ENCODE peak calls at places on chromosomes 6 and 20, in six cellular contexts. E is hippocampal formation, V is RWPE1, R is cardiac septum, B is NCI-H460, Y is NCI-H2029 treated with DMSO at 0.1 percent for 48 hours. D is an unnamed sample.

GRCh38 chr6:7821426-7821825 is 89.2 kb downstream of the TXNDC5 start:
- DNase-seq in E (no peak), V (no peak), R (no peak), B (no peak), Y (no peak), D (peak)

GRCh38 chr20:57037689-57038088 is 228.8 kb downstream of the BMP7 start:
- DNase-seq in E (no peak), V (no peak), R (no peak), B (no peak), Y (no peak), D (no peak)

GRCh38 chr20:58567437-58567836 is 52.2 kb upstream of the APCDD1L start:
- DNase-seq in E (no peak), V (no peak), R (no peak), B (no peak), Y (no peak), D (no peak)

GRCh38 chr20:3041818-3042504 is 1.5 kb upstream of the GNRH2 start:
- DNase-seq in E (no peak), V (no peak), R (no peak), B (no peak), Y (peak), D (peak)

GRCh38 chr6:64415936-64416335 is 780.3 kb downstream of the PHF3 start:
- DNase-seq in E (peak), V (no peak), R (no peak), B (no peak), Y (no peak), D (peak)

GRCh38 chr6:3202999-3203696 is 24.3 kb downstream of the TUBB2B start:
- DNase-seq in E (no peak), V (no peak), R (no peak), B (no peak), Y (no peak), D (peak)

GRCh38 chr6:15569035-15569995 is 93.5 kb downstream of the DTNBP1 start:
- DNase-seq in E (no peak), V (no peak), R (no peak), B (no peak), Y (no peak), D (peak)

GRCh38 chr6:26024651-26025046 is 62.0 kb downstream of the TRIM38 start:
- DNase-seq in E (no peak), V (no peak), R (no peak), B (no peak), Y (no peak), D (no peak)

GRCh38 chr6:29953001-29953436 is 10.7 kb downstream of the HLA-A start:
- DNase-seq in E (no peak), V (peak), R (no peak), B (no peak), Y (no peak), D (peak)